ENCODE peak calls at places on chromosome 1, in eight cellular contexts. I is amygdala; H is midbrain; Q is EL; C is AG10803; J is activated CD8-positive, alpha-beta memory T cell treated with anti-CD3 and anti-CD28 coated beads, Interleukin-2, amount 50 U/mL, for 4 hours; U is NCI-H146; V is stimulated activated CD8-positive, alpha-beta memory T cell treated with anti-CD3 and anti-CD28 coated beads, Interleukin-2, amount 100 ng/mL, for 48 hours. X is an unnamed sample.

GRCh38 chr1:57422271-57423134 is 1.4 kb downstream of the DAB1 start:
- DNase-seq in U (no peak), V (no peak), Q (peak), H (no peak), C (peak), I (no peak), J (no peak), X (no peak)

GRCh38 chr1:113109908-113110554 is 37.0 kb downstream of the LRIG2 start:
- DNase-seq in V (no peak), J (no peak), U (no peak), H (peak), I (no peak), Q (peak), C (peak), X (no peak)

GRCh38 chr1:221648201-221648600 is 93.7 kb downstream of the DUSP10 start:
- DNase-seq in I (no peak), J (no peak), U (no peak), C (no peak), V (no peak), H (no peak), Q (no peak), X (no peak)

GRCh38 chr1:58883037-58883887 is 99.4 kb upstream of the JUN start:
- DNase-seq in U (no peak), I (peak), H (peak), V (no peak), Q (peak), C (peak), J (no peak), X (no peak)

GRCh38 chr1:36172983-36173382 is 17.0 kb downstream of the MAP7D1 start:
- DNase-seq in H (no peak), J (no peak), U (no peak), V (no peak), I (no peak), C (peak), Q (peak), X (no peak)

GRCh38 chr1:46174448-46175231 is at the start of gene TSPAN1:
- DNase-seq in C (peak), U (no peak), V (no peak), H (peak), I (no peak), Q (peak), J (no peak), X (no peak)

GRCh38 chr1:181179980-181180964 is 91.8 kb downstream of the IER5 start:
- DNase-seq in J (peak), U (peak), V (no peak), I (peak), Q (peak), C (peak), H (peak), X (no peak)

GRCh38 chr1:64543831-64544230 is 73.9 kb downstream of the CACHD1 start:
- DNase-seq in Q (peak), C (no peak), U (no peak), H (no peak), J (no peak), V (no peak), I (no peak), X (no peak)

GRCh38 chr1:167082511-167083027 is 7.6 kb downstream of the GPA33 start:
- DNase-seq in H (no peak), V (no peak), U (peak), I (no peak), J (no peak), Q (peak), C (no peak), X (no peak)

GRCh38 chr1:203537806-203538464 is 44.0 kb downstream of the OPTC start:
- DNase-seq in J (no peak), V (no peak), I (no peak), C (peak), H (no peak), Q (peak), U (peak), X (no peak)

GRCh38 chr1:234840253-234840652 is 230.3 kb upstream of the IRF2BP2 start:
- DNase-seq in H (no peak), U (no peak), I (no peak), V (no peak), J (no peak), C (no peak), Q (no peak), X (no peak)

GRCh38 chr1:156498447-156499193 is 2.0 kb downstream of the MEF2D start:
- DNase-seq in J (no peak), I (no peak), Q (peak), C (peak), U (no peak), V (no peak), H (peak), X (no peak)

X was measured in GM12864.